ENCODE peak calls at places on chromosome 5, in nine cellular contexts. V is Daoy, W is GM04504, M is T follicular helper cell, L is AG20443, E is GM12865, Z is HTR-8/SVneo, Q is astrocyte of the spinal cord, N is NCI-H146. O is an unnamed sample.

GRCh38 chr5:14749579-14750091 is 85.1 kb downstream of the OTULIN start:
- DNase-seq in E (no peak), Z (no peak), M (no peak), L (no peak), W (no peak), N (no peak), V (peak; percentile 44), Q (no peak), O (no peak)

GRCh38 chr5:103414598-103414997 is 148.0 kb downstream of the NUDT12 start:
- DNase-seq in Q (no peak), E (no peak), M (no peak), V (no peak), W (no peak), N (no peak), L (no peak), Z (no peak), O (no peak)

GRCh38 chr5:72160959-72161358 is 53.7 kb downstream of the MAP1B start:
- DNase-seq in M (no peak), N (no peak), V (peak; percentile 30), Q (peak; percentile 52), L (no peak), W (no peak), Z (no peak), E (no peak), O (peak; percentile 46)

GRCh38 chr5:94094793-94095441 is 353.5 kb upstream of the POU5F2 start:
- DNase-seq in Q (no peak), M (no peak), N (no peak), E (no peak), L (no peak), Z (no peak), V (no peak), W (no peak), O (no peak)

GRCh38 chr5:140181002-140181483 is 6.1 kb downstream of the CYSTM1 start:
- DNase-seq in E (no peak), Z (no peak), W (no peak), Q (no peak), M (no peak), L (no peak), N (no peak), V (no peak), O (no peak)

GRCh38 chr5:180598797-180599589 is 7.7 kb upstream of the SCGB3A1 start:
- DNase-seq in Z (no peak), L (no peak), N (no peak), V (no peak), E (no peak), W (no peak), M (no peak), Q (no peak), O (no peak)

GRCh38 chr5:180212363-180213255 is 3.6 kb upstream of the RASGEF1C start:
- DNase-seq in E (no peak), Z (no peak), W (no peak), M (no peak), Q (no peak), N (no peak), V (no peak), L (no peak), O (peak; percentile 10)

GRCh38 chr5:14218897-14219573 is 75.9 kb downstream of the TRIO start:
- DNase-seq in W (no peak), V (peak; percentile 44), Z (no peak), Q (peak; percentile 75), N (no peak), L (peak; percentile 28), M (no peak), E (no peak), O (no peak)

GRCh38 chr5:111432828-111433536 is 79.4 kb downstream of the STARD4 start:
- DNase-seq in L (no peak), M (no peak), Z (no peak), N (no peak), Q (no peak), V (no peak), E (no peak), W (no peak), O (no peak)

GRCh38 chr5:107514305-107514704 is 156.4 kb downstream of the EFNA5 start:
- DNase-seq in Z (no peak), E (peak; percentile 69), V (peak; percentile 43), L (no peak), Q (peak; percentile 48), M (no peak), W (no peak), N (no peak), O (peak; percentile 70)

GRCh38 chr5:156380846-156381245 is 53.9 kb downstream of the SGCD start:
- DNase-seq in M (no peak), Z (no peak), W (peak; percentile 71), L (peak; percentile 61), V (no peak), Q (peak; percentile 59), E (no peak), N (no peak), O (peak; percentile 11)

GRCh38 chr5:158821321-158821720 is 278.4 kb downstream of the EBF1 start:
- DNase-seq in N (no peak), M (no peak), E (peak; percentile 52), Z (no peak), W (no peak), L (no peak), Q (no peak), V (no peak), O (no peak)

GRCh38 chr5:175652741-175653663 is 4.9 kb upstream of the HRH2 start:
- DNase-seq in Z (no peak), L (no peak), Q (no peak), M (peak; percentile 58), N (no peak), E (peak; percentile 24), V (peak; percentile 75), W (no peak), O (peak; percentile 84)

GRCh38 chr5:67209141-67209771 is 12.7 kb upstream of the CD180 start:
- DNase-seq in M (peak; percentile 41), E (peak; percentile 82), Z (peak; percentile 68), Q (peak; percentile 74), N (peak; percentile 76), W (peak; percentile 29), V (peak; percentile 77), L (peak; percentile 82), O (peak; percentile 85)

GRCh38 chr5:33973271-33973670 is 11.2 kb downstream of the SLC45A2 start:
- DNase-seq in M (no peak), L (no peak), Q (no peak), N (no peak), E (peak; percentile 35), W (no peak), V (no peak), Z (no peak), O (no peak)

GRCh38 chr5:147055850-147056523 is 177.4 kb upstream of the PPP2R2B start:
- DNase-seq in L (no peak), N (no peak), Z (no peak), M (no peak), V (no peak), Q (no peak), W (no peak), E (no peak), O (no peak)

GRCh38 chr5:1312206-1312605 is 17.3 kb upstream of the TERT start:
- DNase-seq in Q (no peak), E (no peak), L (no peak), Z (no peak), N (no peak), M (peak; percentile 28), W (no peak), V (no peak), O (no peak)

GRCh38 chr5:140794594-140795258 is at the start of gene PCDHA2:
- DNase-seq in Q (no peak), N (no peak), E (no peak), V (peak; percentile 57), W (no peak), M (no peak), L (no peak), Z (peak; percentile 21), O (no peak)

GRCh38 chr5:78467744-78468357 is 107.4 kb downstream of the SCAMP1 start:
- DNase-seq in W (peak; percentile 13), N (peak; percentile 33), Q (peak; percentile 62), V (peak; percentile 20), E (peak; percentile 50), L (peak; percentile 58), M (no peak), Z (peak; percentile 41), O (peak; percentile 22)

GRCh38 chr5:1035421-1036405 is 27.1 kb downstream of the NKD2 start:
- DNase-seq in M (no peak), N (no peak), V (no peak), W (no peak), Z (no peak), Q (no peak), L (no peak), E (no peak), O (no peak)

GRCh38 chr5:176863765-176864098 is 35.4 kb downstream of the HK3 start:
- DNase-seq in N (no peak), V (no peak), L (no peak), M (no peak), W (no peak), Q (no peak), E (no peak), Z (no peak), O (no peak)

GRCh38 chr5:146380714-146381113 is 42.1 kb downstream of the POU4F3 start:
- DNase-seq in Q (no peak), M (no peak), L (no peak), N (no peak), E (no peak), W (no peak), V (no peak), Z (no peak), O (no peak)